ENCODE peak calls at places on chromosome 5, in five cellular contexts. J is tibial artery, O is RWPE2, D is breast epithelium, H is transverse colon. Z is an unnamed sample.

GRCh38 chr5:178068293-178068692 is 45.0 kb upstream of the N4BP3 start:
- DNase-seq in J (no peak), O (no peak), D (no peak), H (no peak), Z (no peak)

GRCh38 chr5:37799865-37800421 is 39.9 kb downstream of the GDNF start:
- DNase-seq in J (no peak), O (no peak), D (no peak), H (no peak), Z (no peak)

GRCh38 chr5:71924980-71925379 is 182.3 kb upstream of the MAP1B start:
- DNase-seq in J (no peak), O (no peak), D (no peak), H (no peak), Z (no peak)

GRCh38 chr5:104186100-104186499 is 623.5 kb upstream of the NUDT12 start:
- DNase-seq in J (no peak), O (no peak), D (no peak), H (no peak), Z (no peak)

GRCh38 chr5:157574456-157575095 is 999 bp downstream of the ADAM19 start:
- DNase-seq in J (peak), O (no peak), D (no peak), H (peak), Z (no peak)

GRCh38 chr5:1387059-1387755 is 42.3 kb upstream of the CLPTM1L start:
- DNase-seq in J (no peak), O (no peak), D (no peak), H (no peak), Z (no peak)

GRCh38 chr5:135129307-135129706 is 95.3 kb upstream of the PITX1 start:
- DNase-seq in J (no peak), O (peak), D (no peak), H (no peak), Z (no peak)

GRCh38 chr5:122358382-122358990 is 46.4 kb downstream of the SNCAIP start:
- DNase-seq in J (no peak), O (no peak), D (no peak), H (no peak), Z (no peak)

GRCh38 chr5:944992-945685 is 52.5 kb downstream of the TRIP13 start:
- DNase-seq in J (no peak), O (no peak), D (no peak), H (no peak), Z (no peak)

GRCh38 chr5:1511037-1511436 is 12.7 kb downstream of the LPCAT1 start:
- DNase-seq in J (peak), O (peak), D (no peak), H (peak), Z (no peak)

GRCh38 chr5:43563321-43563720 is 6.4 kb upstream of the PAIP1 start:
- DNase-seq in J (no peak), O (no peak), D (no peak), H (no peak), Z (no peak)

GRCh38 chr5:21646469-21646868 is 1206.7 kb downstream of the CDH12 start:
- DNase-seq in J (no peak), O (no peak), D (no peak), H (no peak), Z (no peak)

DNA sequence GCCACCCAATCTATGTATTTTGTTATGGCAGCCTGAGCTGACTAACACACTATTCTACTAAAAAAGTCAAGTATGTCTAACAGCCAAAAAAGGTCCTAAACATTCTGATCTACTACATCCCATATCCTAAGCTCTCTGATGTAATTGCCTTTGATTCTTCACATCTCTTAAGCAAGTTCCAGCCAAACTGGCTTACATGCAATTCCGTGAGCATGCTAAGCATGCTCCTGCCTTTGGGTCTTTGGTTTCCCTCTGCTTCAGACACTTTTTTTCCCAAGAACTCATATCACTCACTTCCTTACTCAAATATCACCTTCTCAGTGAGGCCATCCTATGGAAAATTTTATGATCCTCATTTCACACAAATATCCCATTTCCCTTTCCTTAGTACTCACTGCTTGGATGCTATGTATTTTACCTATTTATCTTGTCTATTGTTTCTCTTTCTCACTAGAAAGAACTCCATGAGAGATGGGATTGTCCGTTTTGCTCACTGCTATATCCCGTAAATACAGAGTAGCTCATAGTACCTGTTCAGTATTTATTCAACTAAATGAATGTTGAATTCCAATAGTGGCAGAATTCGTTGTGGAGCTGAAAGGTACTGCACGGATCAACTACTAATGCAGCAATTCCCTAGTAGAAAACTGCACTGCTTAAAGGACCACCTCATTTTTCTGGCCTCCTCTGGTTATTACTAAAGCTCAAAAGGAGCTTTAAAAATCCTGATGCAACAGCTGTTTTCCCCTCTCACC is 2.3 kb upstream of the SLC12A2 start:
- DNase-seq in J (no peak), O (no peak), D (no peak), H (no peak), Z (peak)
- TF ChIP-seq CTCF in J (peak), O (peak), D (peak), H (peak), Z (peak)

DNA sequence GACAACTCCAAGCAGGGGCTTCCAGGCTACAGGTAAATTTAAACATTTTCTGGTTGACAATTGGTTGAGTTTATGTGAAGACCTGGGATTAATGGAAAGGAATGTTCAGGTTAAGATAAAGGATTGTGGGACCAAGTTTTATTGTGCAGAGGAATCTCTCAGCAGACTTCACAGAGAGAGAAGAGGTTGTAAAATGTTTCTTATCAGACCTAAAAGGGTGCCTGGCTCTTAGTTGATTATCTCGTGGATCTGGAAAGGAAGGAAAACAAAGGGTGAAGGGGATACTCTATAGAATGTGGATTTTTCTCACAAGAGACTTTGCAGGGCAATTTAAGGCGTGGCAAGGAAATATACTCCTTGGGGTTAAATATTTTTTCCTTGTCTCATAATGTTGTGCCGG is 96.5 kb upstream of the RASGRF2 start:
- DNase-seq in J (no peak), O (no peak), D (no peak), H (no peak), Z (no peak)
- H3K27ac ChIP-seq in J (no peak), O (no peak), D (no peak), H (no peak), Z (no peak)

GRCh38 chr5:138722518-138722917 is 30.7 kb upstream of the CTNNA1 start:
- DNase-seq in J (no peak), O (no peak), D (no peak), H (no peak), Z (no peak)

GRCh38 chr5:138726848-138727247 is 26.4 kb upstream of the CTNNA1 start:
- DNase-seq in J (no peak), O (no peak), D (no peak), H (no peak), Z (no peak)

GRCh38 chr5:138724470-138725146 is 28.6 kb upstream of the CTNNA1 start:
- DNase-seq in J (peak), O (no peak), D (peak), H (no peak), Z (peak)

GRCh38 chr5:138725885-138726457 is 27.3 kb upstream of the CTNNA1 start:
- DNase-seq in J (no peak), O (no peak), D (peak), H (peak), Z (no peak)

DNA sequence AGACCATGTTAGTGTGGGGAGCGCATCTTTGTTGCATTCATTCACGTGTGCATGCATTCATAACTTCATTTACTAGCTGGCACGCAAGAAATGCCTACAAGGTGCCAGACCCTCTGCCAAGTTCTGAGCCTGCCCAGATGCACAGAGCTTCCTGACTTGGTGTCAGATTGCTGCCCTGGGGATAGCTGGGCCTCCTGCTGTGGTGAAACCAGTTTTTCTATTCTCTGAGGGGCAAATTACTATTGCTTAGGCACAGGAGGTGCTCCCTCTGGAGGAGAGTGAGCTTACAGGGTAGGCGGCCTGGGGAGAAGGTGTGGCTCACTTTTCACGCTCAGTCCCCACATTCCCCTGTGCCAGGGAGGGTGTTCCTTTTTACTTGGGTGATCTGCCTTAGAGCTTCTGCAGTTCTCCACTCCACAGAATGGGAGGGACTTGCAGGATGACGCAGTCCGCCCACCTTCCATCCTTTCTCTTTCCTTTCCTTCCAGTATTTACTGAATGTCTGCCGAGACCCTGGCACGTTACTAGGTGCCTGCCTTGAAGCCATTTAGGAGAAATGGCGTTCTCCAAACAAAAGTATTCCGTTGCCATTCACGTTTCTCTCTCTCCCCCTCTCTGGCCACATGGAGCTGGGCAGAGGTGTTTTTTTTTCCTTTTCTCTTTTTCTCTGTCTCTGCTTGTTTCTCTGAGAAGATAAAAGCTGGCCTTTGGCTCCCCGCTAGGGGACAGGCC is 27.9 kb upstream of the CTNNA1 start:
- DNase-seq in J (no peak), O (peak), D (peak), H (peak), Z (peak)
- TF ChIP-seq CTCF in J (no peak), O (peak), D (peak), H (no peak), Z (no peak)

GRCh38 chr5:138370537-138370936 is 18.1 kb downstream of the KDM3B start:
- DNase-seq in J (no peak), O (no peak), D (no peak), H (no peak), Z (no peak)
- H3K27ac ChIP-seq in J (no peak), O (no peak), D (no peak), H (no peak), Z (no peak)

DNA sequence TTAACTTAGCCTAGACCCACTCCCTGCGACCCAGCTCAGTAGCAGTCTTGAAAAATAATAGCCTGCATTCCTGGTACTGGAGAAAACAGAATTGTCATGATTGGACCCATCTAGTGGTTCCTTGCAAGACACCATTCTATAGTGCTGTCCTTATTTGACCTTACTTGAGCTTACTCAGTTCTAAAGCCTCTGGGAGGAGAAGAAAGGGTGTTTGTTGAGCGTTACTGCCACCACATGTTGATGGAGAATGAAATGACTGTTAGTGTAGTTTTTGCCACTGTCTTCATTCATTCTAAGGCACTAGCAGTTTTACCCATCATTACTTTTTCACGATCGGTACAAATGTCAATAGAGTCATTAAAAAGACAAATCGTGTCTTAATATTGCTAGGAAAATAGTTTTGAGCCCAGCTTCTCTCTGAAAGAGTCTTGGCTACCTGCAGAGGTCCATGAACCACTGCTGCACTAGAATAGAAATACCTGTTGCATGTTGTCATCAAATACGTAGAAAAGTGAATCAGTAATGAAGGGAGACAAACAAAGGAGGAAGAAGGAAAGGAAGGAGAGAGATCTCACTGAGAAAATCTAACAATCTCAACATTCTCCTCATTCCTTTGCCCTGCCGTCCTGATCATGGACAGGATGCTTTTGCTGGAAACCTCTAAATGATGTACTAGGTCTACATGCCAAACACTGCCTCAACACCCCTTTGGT is 96.0 kb downstream of the LIX1 start:
- DNase-seq in J (no peak), O (no peak), D (no peak), H (no peak), Z (no peak)
- TF ChIP-seq CTCF in J (no peak), O (no peak), D (no peak), H (no peak), Z (no peak)

DNA sequence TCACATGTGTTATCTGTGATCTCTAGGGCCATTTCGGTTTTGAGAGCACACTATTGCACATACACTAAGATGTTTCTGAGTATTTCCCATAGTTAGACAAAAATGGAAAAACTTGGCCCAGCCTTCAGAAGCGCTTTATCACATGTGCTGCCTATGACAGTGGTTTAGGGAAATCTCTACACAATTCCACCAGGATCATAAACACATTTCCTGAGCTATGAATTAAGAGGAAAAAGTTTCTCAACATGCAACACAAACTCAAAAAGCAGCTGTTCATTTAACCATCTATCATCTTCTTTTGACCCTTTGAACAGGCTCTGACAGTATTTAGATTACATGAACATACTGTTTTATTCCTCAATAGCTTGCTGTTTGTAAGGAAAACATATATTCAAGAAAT is 15.1 kb downstream of the FGF1 start:
- DNase-seq in J (no peak), O (no peak), D (no peak), H (no peak), Z (no peak)
- H3K27ac ChIP-seq in J (no peak), O (peak), D (peak), H (peak), Z (no peak)

DNA sequence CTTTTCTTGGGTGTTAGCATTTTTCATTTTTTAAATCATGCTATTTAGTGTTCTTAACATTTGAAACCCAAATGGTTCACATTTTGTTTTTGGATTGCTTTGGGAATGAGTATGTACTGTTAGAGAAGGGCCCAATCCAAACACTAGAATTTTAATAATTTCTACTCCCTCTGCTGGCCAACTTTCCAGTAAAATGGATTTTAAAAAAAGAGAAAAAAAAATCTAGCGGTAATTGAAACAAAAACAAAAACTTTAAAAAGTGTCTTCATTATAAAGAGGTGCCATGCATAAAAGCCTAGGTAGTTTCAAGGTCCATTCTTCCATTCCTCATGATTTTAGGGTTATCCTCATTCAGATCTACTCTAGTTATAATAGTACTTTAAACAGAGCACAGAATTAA is 32.1 kb upstream of the RICTOR start:
- DNase-seq in J (no peak), O (no peak), D (no peak), H (no peak), Z (no peak)
- TF ChIP-seq CTCF in J (no peak), O (peak), D (peak), H (no peak), Z (peak)

Z was measured in RWPE1.